ENCODE peak calls at places on chromosomes 1 and 21, in ten cellular contexts. A is HFFc6, V is NB4, X is GM13976, B is H1, N is fibroblast of villous mesenchyme, C is endothelial cell, M is epithelial cell of esophagus, W is GM12865, Q is cardiac fibroblast. L is an unnamed sample.
A peak's percentile ranks its signal among the peaks of the same experiment; 100 is the strongest.

GRCh38 chr1:228875741-228876140 is 140.5 kb downstream of the RHOU start:
- DNase-seq in C (no peak), X (no peak), A (no peak), N (peak; percentile 38), B (no peak), Q (peak; percentile 27), W (no peak), V (no peak), M (no peak), L (no peak)

GRCh38 chr21:45517249-45518065 is 24.8 kb downstream of the SLC19A1 start:
- DNase-seq in C (no peak), W (peak; percentile 80), M (peak; percentile 18), A (no peak), V (peak; percentile 73), N (peak; percentile 27), X (peak; percentile 70), Q (peak; percentile 28), B (no peak), L (peak; percentile 75)

GRCh38 chr1:149927056-149927534 is 508 bp downstream of the SF3B4 start:
- DNase-seq in A (peak; percentile 10), B (no peak), V (no peak), C (no peak), X (no peak), M (peak; percentile 20), Q (no peak), N (no peak), W (peak; percentile 8), L (no peak)

GRCh38 chr1:229844675-229845074 is 218.6 kb downstream of the URB2 start:
- DNase-seq in M (peak; percentile 32), B (no peak), X (no peak), A (no peak), C (no peak), V (no peak), W (no peak), Q (no peak), N (no peak), L (no peak)

GRCh38 chr1:189429610-189430009 is 1048.1 kb downstream of the BRINP3 start:
- DNase-seq in C (peak; percentile 37), B (no peak), Q (peak; percentile 61), X (peak; percentile 17), N (peak; percentile 2), W (peak; percentile 66), A (no peak), M (peak; percentile 73), V (peak; percentile 65), L (peak; percentile 15)

GRCh38 chr1:65039066-65039465 is 72.7 kb upstream of the JAK1 start:
- DNase-seq in Q (no peak), M (no peak), B (no peak), C (no peak), W (no peak), A (no peak), N (no peak), X (no peak), V (no peak), L (no peak)

GRCh38 chr1:109240158-109241152 is 8.9 kb upstream of the CELSR2 start:
- DNase-seq in X (no peak), V (peak; percentile 40), W (no peak), Q (peak; percentile 72), M (peak; percentile 99), C (no peak), A (peak; percentile 44), B (peak; percentile 76), N (peak; percentile 41), L (no peak)

GRCh38 chr1:30748098-30748698 is 9.4 kb downstream of the LAPTM5 start:
- DNase-seq in Q (peak; percentile 18), M (peak; percentile 89), W (peak; percentile 87), X (no peak), C (no peak), A (no peak), B (no peak), N (no peak), V (no peak), L (peak; percentile 36)

GRCh38 chr1:186643600-186643999 is 36.6 kb downstream of the PTGS2 start:
- DNase-seq in X (no peak), M (peak; percentile 82), B (no peak), V (peak; percentile 15), Q (peak; percentile 29), W (no peak), C (no peak), A (peak; percentile 47), N (no peak), L (no peak)

GRCh38 chr1:181918893-181919728 is 142.4 kb downstream of the ZNF648 start:
- DNase-seq in A (no peak), X (no peak), C (no peak), M (no peak), V (no peak), N (no peak), W (no peak), B (peak; percentile 49), Q (no peak), L (no peak)

DNA sequence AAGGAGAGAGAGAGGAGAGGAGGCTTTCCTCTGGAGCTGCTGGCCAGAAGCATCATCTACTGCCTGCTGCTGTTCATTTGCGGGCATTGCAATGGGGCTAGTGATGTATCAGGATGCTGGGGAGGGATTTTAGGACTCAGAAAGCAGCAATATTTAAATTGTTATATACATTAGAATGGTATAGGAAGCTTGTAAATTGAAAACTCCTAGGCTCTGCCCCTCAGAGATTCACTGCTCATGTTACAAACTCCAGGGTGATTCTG is 141.9 kb downstream of the ZNF648 start:
- DNase-seq in A (no peak), W (no peak), C (no peak), M (no peak), Q (no peak), V (no peak), B (no peak), N (no peak), X (no peak), L (no peak)
- TF ChIP-seq CTCF in A (no peak), W (no peak), C (no peak), M (no peak), Q (no peak), V (peak; percentile 23), B (peak; percentile 68), N (no peak), X (no peak), L (no peak)

GRCh38 chr21:15893902-15894301 is 164.1 kb downstream of the USP25 start:
- DNase-seq in C (no peak), Q (no peak), M (no peak), A (no peak), W (no peak), X (no peak), B (no peak), V (no peak), N (no peak), L (no peak)

GRCh38 chr21:15895142-15896106 is 165.6 kb downstream of the USP25 start:
- DNase-seq in W (no peak), Q (peak; percentile 14), B (no peak), N (no peak), C (no peak), M (no peak), X (no peak), V (no peak), A (no peak), L (no peak)

GRCh38 chr21:15896501-15896900 is 166.7 kb downstream of the USP25 start:
- DNase-seq in N (no peak), Q (no peak), V (no peak), C (no peak), M (no peak), W (no peak), X (no peak), B (no peak), A (no peak), L (no peak)

DNA sequence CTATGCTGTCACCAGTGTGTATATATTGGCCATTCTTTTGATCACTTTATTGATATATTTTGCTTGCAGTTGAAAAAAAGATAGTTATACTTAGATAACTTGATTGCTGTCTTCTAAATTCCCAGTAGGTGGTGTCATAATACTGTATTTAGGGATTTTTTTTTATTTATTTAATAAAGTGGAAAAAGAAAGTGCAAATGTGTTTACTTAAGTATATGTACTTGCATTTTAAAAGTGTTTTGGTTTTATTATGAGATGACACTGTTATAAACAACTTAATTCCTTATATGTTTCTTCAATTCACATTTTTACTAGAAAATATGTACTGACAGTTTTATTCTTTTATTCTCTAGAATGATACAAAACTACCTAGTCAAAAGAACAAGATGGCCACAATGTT is 164.8 kb downstream of the USP25 start:
- DNase-seq in M (no peak), X (no peak), W (no peak), N (peak; percentile 38), Q (peak; percentile 40), A (no peak), V (peak; percentile 5), C (no peak), B (no peak), L (no peak)
- TF ChIP-seq CTCF in M (no peak), X (no peak), W (no peak), N (peak; percentile 31), Q (peak; percentile 34), A (peak; percentile 79), V (no peak), C (peak; percentile 6), B (no peak), L (no peak)

DNA sequence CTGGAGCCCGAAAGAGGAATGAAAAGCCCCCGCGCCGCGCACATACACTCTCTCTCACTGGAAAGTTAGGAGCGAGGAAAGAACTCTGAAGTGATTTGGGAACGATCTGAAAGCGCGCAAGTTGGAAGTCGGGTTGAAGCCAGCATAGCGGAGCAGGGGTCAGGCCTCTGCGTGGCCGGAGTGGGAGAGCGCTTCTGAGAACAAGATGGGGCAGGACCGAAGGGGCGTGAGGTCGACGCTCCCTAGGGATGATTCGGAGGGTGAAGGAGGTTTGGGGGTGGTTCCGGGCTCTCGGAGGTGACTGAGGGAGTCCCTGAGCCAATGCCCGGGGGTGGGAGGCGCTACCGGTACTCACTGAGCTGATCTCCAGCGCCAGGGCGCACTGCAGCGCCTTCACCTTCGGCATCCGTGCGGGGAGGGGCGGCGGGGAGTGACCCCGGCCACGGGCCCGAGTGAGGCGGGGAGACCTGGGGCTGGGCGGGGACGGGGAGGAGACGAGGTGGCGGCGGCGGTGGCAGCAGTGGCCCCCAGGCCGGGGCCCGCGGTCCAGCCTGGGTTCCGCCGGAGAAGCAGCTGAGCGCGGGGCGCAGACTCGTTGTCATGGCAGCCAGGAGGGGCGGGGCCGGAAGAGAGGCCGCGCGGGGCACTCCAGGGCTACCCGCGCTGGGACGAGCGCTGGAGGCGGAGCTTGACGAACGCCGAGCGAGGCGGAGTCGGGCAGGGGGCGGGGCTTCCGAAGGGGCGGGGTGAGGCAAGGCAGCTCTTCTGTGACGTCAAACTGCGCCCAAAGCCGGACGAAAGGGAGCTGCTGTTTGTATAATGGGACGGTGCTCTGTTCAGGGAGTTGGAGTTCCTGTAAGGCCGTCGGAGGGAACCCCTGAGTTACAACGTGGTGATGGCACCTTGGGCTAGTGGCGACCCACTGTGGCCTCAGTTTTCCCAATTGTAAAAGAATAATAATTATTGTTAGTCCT is at the start of gene SPATA6:
- DNase-seq in B (peak; percentile 97), A (peak; percentile 67), N (peak; percentile 94), V (peak; percentile 67), X (peak; percentile 97), W (peak; percentile 93), C (peak; percentile 100), M (peak; percentile 94), Q (peak; percentile 98), L (peak; percentile 97)
- TF ChIP-seq CTCF in B (no peak), A (no peak), N (no peak), V (no peak), X (no peak), W (no peak), C (no peak), M (no peak), Q (no peak), L (no peak)

GRCh38 chr1:70714149-70714548 is 303.1 kb downstream of the CTH start:
- DNase-seq in M (no peak), V (no peak), N (no peak), X (no peak), C (no peak), A (no peak), B (no peak), Q (no peak), W (no peak), L (no peak)
- TF ChIP-seq CTCF in M (no peak), V (no peak), N (no peak), X (no peak), C (no peak), A (no peak), B (no peak), Q (no peak), W (no peak), L (no peak)